ENCODE peak calls at places on chromosomes 5 and 9, in eight cellular contexts. Y is uterus, Q is adrenal gland, A is stomach, U is spleen, B is H1, K is transverse colon, I is suprapubic skin. H is an unnamed sample. For H3K4me1, the result is how much of the 10 kb centered on the place peaks cover.

GRCh38 chr9:127267793-127268507 is 3.4 kb downstream of the GARNL3 start:
- DNase-seq in Y (no peak), Q (no peak), A (no peak), U (no peak), B (no peak), K (no peak), I (no peak), H (no peak)

GRCh38 chr5:149284501-149284900 is 12.8 kb downstream of the AFAP1L1 start:
- DNase-seq in Y (peak), Q (peak), A (no peak), U (no peak), B (no peak), K (no peak), I (peak), H (no peak)

GRCh38 chr5:35898952-35899351 is 39.5 kb downstream of the CAPSL start:
- DNase-seq in Y (no peak), Q (no peak), A (no peak), U (no peak), B (no peak), K (no peak), I (no peak), H (no peak)

GRCh38 chr9:93091056-93091452 is 5.0 kb upstream of the CARD19 start:
- DNase-seq in Y (no peak), Q (no peak), A (no peak), U (peak), B (no peak), K (no peak), I (peak), H (no peak)

GRCh38 chr5:29161897-29162296 is 2031.6 kb upstream of the CDH6 start:
- DNase-seq in Y (no peak), Q (no peak), A (no peak), U (no peak), B (no peak), K (no peak), I (no peak), H (no peak)

GRCh38 chr5:178225174-178225573 is 7.4 kb downstream of the PHYKPL start:
- DNase-seq in Y (no peak), Q (no peak), A (no peak), U (peak), B (no peak), K (no peak), I (no peak), H (no peak)

GRCh38 chr9:114811301-114811700 is 5.5 kb upstream of the TNFSF15 start:
- DNase-seq in Y (no peak), Q (no peak), A (peak), U (no peak), B (no peak), K (no peak), I (no peak), H (no peak)

GRCh38 chr5:31036407-31036806 is 157.1 kb upstream of the CDH6 start:
- DNase-seq in Y (no peak), Q (no peak), A (no peak), U (no peak), B (no peak), K (no peak), I (no peak), H (no peak)

GRCh38 chr5:77319140-77319539 is 108.7 kb downstream of the PDE8B start:
- DNase-seq in Y (no peak), Q (no peak), A (no peak), U (no peak), B (no peak), K (no peak), I (no peak), H (no peak)

GRCh38 chr5:54646285-54647101 is 128.9 kb downstream of the SNX18 start:
- DNase-seq in Y (peak), Q (peak), A (peak), U (peak), B (peak), K (peak), I (peak), H (peak)

GRCh38 chr5:178674334-178674733 is 47.5 kb upstream of the CLK4 start:
- DNase-seq in Y (no peak), Q (no peak), A (no peak), U (no peak), B (no peak), K (no peak), I (no peak), H (no peak)

GRCh38 chr5:177362102-177362868 is 4.6 kb downstream of the RGS14 start:
- DNase-seq in Y (no peak), Q (no peak), A (peak), U (no peak), B (no peak), K (no peak), I (no peak), H (no peak)

GRCh38 chr9:137441289-137441934 is at the start of gene ENTPD8:
- DNase-seq in Y (no peak), Q (no peak), A (peak), U (peak), B (peak), K (peak), I (peak), H (peak)

GRCh38 chr9:127132921-127133647 is 10.6 kb upstream of the ANGPTL2 start:
- DNase-seq in Y (peak), Q (no peak), A (peak), U (no peak), B (peak), K (no peak), I (no peak), H (peak)

GRCh38 chr5:158119852-158120708 is 261.1 kb upstream of the CLINT1 start:
- DNase-seq in Y (peak), Q (peak), A (no peak), U (no peak), B (no peak), K (no peak), I (no peak), H (no peak)

GRCh38 chr9:115359011-115359780 is 241.2 kb upstream of the TNC start:
- DNase-seq in Y (no peak), Q (no peak), A (no peak), U (no peak), B (no peak), K (no peak), I (no peak), H (no peak)

GRCh38 chr5:953535-954449 is 54.8 kb upstream of the NKD2 start:
- DNase-seq in Y (no peak), Q (no peak), A (no peak), U (peak), B (no peak), K (no peak), I (no peak), H (no peak)

GRCh38 chr9:125447202-125447802 is 185.7 kb downstream of the GAPVD1 start:
- DNase-seq in Y (no peak), Q (no peak), A (no peak), U (no peak), B (no peak), K (no peak), I (no peak), H (no peak)

GRCh38 chr5:9188131-9188530 is 357.7 kb downstream of the SEMA5A start:
- DNase-seq in Y (no peak), Q (peak), A (no peak), U (no peak), B (no peak), K (no peak), I (no peak), H (no peak)

GRCh38 chr5:43967165-43967564 is 364.2 kb downstream of the NNT start:
- DNase-seq in Y (no peak), Q (no peak), A (no peak), U (no peak), B (no peak), K (no peak), I (no peak), H (no peak)

GRCh38 chr9:97934321-97935115 is 3.5 kb downstream of the HEMGN start:
- DNase-seq in Y (no peak), Q (no peak), A (no peak), U (peak), B (no peak), K (no peak), I (no peak), H (no peak)

GRCh38 chr9:16126042-16126441 is 573.2 kb downstream of the CCDC171 start:
- DNase-seq in Y (no peak), Q (no peak), A (no peak), U (no peak), B (no peak), K (no peak), I (no peak), H (no peak)

GRCh38 chr5:161284445-161284844 is 262.1 kb downstream of the GABRB2 start:
- DNase-seq in Y (no peak), Q (no peak), A (no peak), U (no peak), B (no peak), K (no peak), I (no peak), H (no peak)

GRCh38 chr5:133696782-133697507 is 84.6 kb upstream of the FSTL4 start:
- DNase-seq in Y (no peak), Q (no peak), A (no peak), U (peak), B (no peak), K (no peak), I (peak), H (no peak)

GRCh38 chr5:160293901-160294561 is 18.3 kb downstream of the CCNJL start:
- DNase-seq in Y (no peak), Q (no peak), A (peak), U (peak), B (no peak), K (no peak), I (no peak), H (peak)

GRCh38 chr5:74352256-74352655 is 288.3 kb downstream of the ENC1 start:
- DNase-seq in Y (no peak), Q (no peak), A (no peak), U (no peak), B (no peak), K (no peak), I (no peak), H (no peak)

GRCh38 chr9:91197232-91198181 is 164.2 kb downstream of the AUH start:
- DNase-seq in Y (peak), Q (peak), A (peak), U (no peak), B (no peak), K (peak), I (peak), H (peak)

GRCh38 chr9:91192785-91193657 is 168.7 kb downstream of the AUH start:
- DNase-seq in Y (peak), Q (peak), A (peak), U (peak), B (peak), K (peak), I (peak), H (peak)

GRCh38 chr9:91196103-91196761 is 165.5 kb downstream of the AUH start:
- DNase-seq in Y (no peak), Q (no peak), A (no peak), U (no peak), B (no peak), K (no peak), I (no peak), H (no peak)

GRCh38 chr9:91193658-91194391 is 167.9 kb downstream of the AUH start:
- DNase-seq in Y (peak), Q (peak), A (peak), U (peak), B (peak), K (peak), I (peak), H (peak)

GRCh38 chr9:91195372-91196012 is 166.2 kb downstream of the AUH start:
- DNase-seq in Y (no peak), Q (no peak), A (no peak), U (no peak), B (peak), K (no peak), I (no peak), H (no peak)
- H3K4me1 ChIP-seq in Y (under half), Q (half or more), A (half or more), U (under half), B (under half), K (half or more), I (half or more), H (under half)

GRCh38 chr5:119275146-119275872 is 80.5 kb upstream of the TNFAIP8 start:
- DNase-seq in Y (no peak), Q (no peak), A (no peak), U (no peak), B (no peak), K (no peak), I (no peak), H (no peak)

GRCh38 chr5:119273391-119273839 is 82.4 kb upstream of the TNFAIP8 start:
- DNase-seq in Y (no peak), Q (no peak), A (no peak), U (peak), B (no peak), K (no peak), I (no peak), H (no peak)

GRCh38 chr5:119275873-119276214 is 80.0 kb upstream of the TNFAIP8 start:
- DNase-seq in Y (no peak), Q (no peak), A (no peak), U (no peak), B (no peak), K (peak), I (no peak), H (no peak)

GRCh38 chr5:119274767-119275130 is 81.1 kb upstream of the TNFAIP8 start:
- DNase-seq in Y (no peak), Q (no peak), A (no peak), U (no peak), B (no peak), K (no peak), I (no peak), H (no peak)

DNA sequence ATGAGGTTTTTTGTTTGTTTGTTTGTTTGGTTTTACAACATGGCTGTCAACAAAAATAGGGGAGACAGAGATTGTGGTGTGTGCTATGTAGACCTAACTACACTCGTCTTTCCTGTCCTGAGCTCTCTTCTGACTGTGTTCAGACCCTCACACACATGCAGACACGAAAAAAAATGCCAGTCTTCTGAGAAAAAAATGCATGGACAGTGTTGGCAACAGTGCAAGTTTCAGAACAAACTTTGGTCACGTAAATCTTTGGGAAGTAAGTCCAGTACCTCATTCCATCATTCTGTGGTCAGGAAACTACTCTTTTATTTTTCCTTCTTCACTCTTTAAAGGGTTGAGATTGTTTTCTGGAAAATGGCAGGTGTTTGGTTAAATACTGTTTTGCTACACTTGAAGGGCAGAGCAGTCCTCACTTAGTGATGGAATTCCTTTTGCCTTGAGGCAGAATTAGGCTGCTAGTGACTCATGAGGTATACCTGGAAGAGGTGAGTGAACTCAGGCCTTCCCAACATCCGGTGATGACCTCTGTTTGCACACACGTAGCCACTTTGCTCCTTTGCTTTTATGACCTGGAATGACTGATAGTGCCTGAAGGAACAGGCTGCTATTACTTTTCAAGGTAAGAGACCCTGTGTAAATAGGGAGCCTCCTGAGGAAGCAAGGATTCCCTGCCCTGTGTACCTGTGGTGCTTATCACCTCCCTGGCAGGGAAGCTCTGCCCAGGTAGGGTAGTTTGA is 81.6 kb upstream of the TNFAIP8 start:
- DNase-seq in Y (no peak), Q (no peak), A (no peak), U (no peak), B (no peak), K (peak), I (no peak), H (no peak)
- H3K27ac ChIP-seq in Y (no peak), Q (no peak), A (peak), U (peak), B (no peak), K (peak), I (no peak), H (peak)

GRCh38 chr9:121963542-121963995 is 129.5 kb downstream of the TTLL11 start:
- DNase-seq in Y (no peak), Q (no peak), A (no peak), U (no peak), B (no peak), K (no peak), I (no peak), H (no peak)
- TF ChIP-seq POLR2A in Y (no peak), Q (no peak), A (no peak), U (no peak), B (no peak), K (no peak), I (no peak), H (no peak)

GRCh38 chr5:10588109-10588775 is 24.4 kb downstream of the ANKRD33B start:
- DNase-seq in Y (no peak), Q (no peak), A (no peak), U (no peak), B (no peak), K (no peak), I (no peak), H (no peak)

GRCh38 chr5:10584714-10585113 is 20.8 kb downstream of the ANKRD33B start:
- DNase-seq in Y (no peak), Q (no peak), A (no peak), U (peak), B (peak), K (no peak), I (no peak), H (no peak)

GRCh38 chr5:10583663-10584572 is 20.0 kb downstream of the ANKRD33B start:
- DNase-seq in Y (no peak), Q (no peak), A (no peak), U (peak), B (peak), K (no peak), I (no peak), H (no peak)

GRCh38 chr5:10585120-10585915 is 21.4 kb downstream of the ANKRD33B start:
- DNase-seq in Y (no peak), Q (no peak), A (no peak), U (peak), B (peak), K (no peak), I (no peak), H (no peak)

DNA sequence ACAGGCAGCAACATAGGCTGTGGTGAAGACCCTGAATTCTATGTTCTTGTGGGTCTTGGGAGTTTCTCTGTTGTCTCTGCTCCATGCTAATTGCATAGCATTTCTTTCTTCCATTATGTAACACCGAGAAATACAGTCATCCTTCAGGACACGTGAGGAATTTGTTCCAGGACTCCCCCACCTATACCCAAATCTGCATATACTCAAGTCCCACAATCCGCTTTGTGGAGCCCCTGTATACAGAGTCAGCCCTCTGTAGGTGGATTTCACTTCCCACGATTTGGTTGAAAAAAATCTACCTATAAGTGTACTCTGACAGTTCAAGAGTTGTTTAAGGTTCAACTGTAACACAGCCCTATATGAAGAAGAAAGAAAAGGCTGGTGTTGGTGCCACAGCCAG is 22.1 kb downstream of the ANKRD33B start:
- DNase-seq in Y (no peak), Q (no peak), A (no peak), U (no peak), B (peak), K (no peak), I (no peak), H (no peak)
- H3K4me1 ChIP-seq in Y (under half), Q (under half), A (under half), U (under half), B (under half), K (under half), I (under half), H (under half)

GRCh38 chr5:62931551-62931950 is 352.9 kb downstream of the LRRC70 start:
- DNase-seq in Y (no peak), Q (no peak), A (no peak), U (no peak), B (no peak), K (no peak), I (no peak), H (no peak)
- H3K27ac ChIP-seq in Y (no peak), Q (no peak), A (no peak), U (no peak), B (no peak), K (no peak), I (no peak), H (no peak)

H was measured in thyroid gland.